ENCODE peak calls at places on chromosomes 16 and 17, in five cellular contexts. R is HTR-8/SVneo, M is NCI-H2171 treated with DMSO at 0.1 percent for 48 hours, O is lung, P is iPS DF 6.9. H is an unnamed sample.

GRCh38 chr16:67528870-67529638 is 425 bp downstream of the RIPOR1 start:
- DNase-seq in R (no peak), O (no peak), P (no peak), M (no peak), H (no peak)

GRCh38 chr17:15377608-15378007 is 36.2 kb upstream of the TEKT3 start:
- DNase-seq in R (peak; percentile 95), M (no peak), P (no peak), O (no peak), H (no peak)

GRCh38 chr17:59565959-59566324 is 532 bp downstream of the DHX40 start:
- DNase-seq in R (peak; percentile 85), O (peak; percentile 60), P (peak; percentile 45), M (peak; percentile 62), H (peak; percentile 27)

GRCh38 chr16:88792078-88792550 is 7.1 kb upstream of the PIEZO1 start:
- DNase-seq in M (no peak), P (no peak), O (no peak), R (peak; percentile 48), H (no peak)

GRCh38 chr17:10295728-10296343 is 77.0 kb downstream of the MYH13 start:
- DNase-seq in P (peak; percentile 57), M (peak; percentile 28), O (peak; percentile 54), R (peak; percentile 69), H (no peak)

GRCh38 chr16:4917117-4917516 is 19.8 kb downstream of the PPL start:
- DNase-seq in R (no peak), P (no peak), O (no peak), M (no peak), H (no peak)

GRCh38 chr17:20059728-20060188 is 50.6 kb downstream of the SPECC1 start:
- DNase-seq in R (no peak), P (no peak), M (no peak), O (no peak), H (peak; percentile 44)

GRCh38 chr16:88057656-88058055 is 106.4 kb downstream of the BANP start:
- DNase-seq in O (no peak), R (no peak), M (no peak), P (no peak), H (no peak)

GRCh38 chr17:67245694-67246397 is 850 bp upstream of the HELZ start:
- DNase-seq in P (no peak), R (peak; percentile 43), M (peak; percentile 13), O (peak; percentile 33), H (no peak)

GRCh38 chr16:85142771-85143211 is 30.5 kb upstream of the CIBAR2 start:
- DNase-seq in R (no peak), P (no peak), O (no peak), M (no peak), H (no peak)

GRCh38 chr17:16255481-16255901 is 38.5 kb downstream of the PIGL start:
- DNase-seq in M (no peak), O (peak; percentile 62), P (no peak), R (no peak), H (no peak)

GRCh38 chr16:2475413-2476344 is 752 bp downstream of the TBC1D24 start:
- DNase-seq in O (no peak), R (no peak), M (peak; percentile 29), P (no peak), H (no peak)

GRCh38 chr16:84462296-84463210 is 41.9 kb downstream of the MEAK7 start:
- DNase-seq in R (no peak), M (no peak), O (no peak), P (no peak), H (no peak)